ENCODE peak calls at places on chromosomes 11 and 22, in four cellular contexts. R, Y, T and J are unnamed samples. For H3K9me2, the result is how much of the 10 kb centered on the place peaks cover.

GRCh38 chr11:118621071-118621815 is 13.8 kb downstream of the PHLDB1 start:
- DNase-seq in T (peak), R (peak), Y (peak), J (no peak)

GRCh38 chr11:57203359-57203758 is 21.6 kb downstream of the LRRC55 start:
- DNase-seq in R (no peak), T (no peak), Y (peak), J (no peak)

GRCh38 chr22:48902001-48902869 is 925.4 kb downstream of the BRD1 start:
- DNase-seq in Y (no peak), R (no peak), T (no peak), J (no peak)

GRCh38 chr22:46587067-46587471 is 33.1 kb upstream of the GRAMD4 start:
- DNase-seq in T (no peak), Y (no peak), R (no peak), J (peak)

GRCh38 chr11:34330653-34331052 is 27.2 kb downstream of the ABTB2 start:
- DNase-seq in T (no peak), R (no peak), Y (no peak), J (no peak)

GRCh38 chr11:61488651-61489291 is 19.8 kb upstream of the LRRC10B start:
- DNase-seq in T (peak), Y (peak), R (peak), J (no peak)

GRCh38 chr11:2453436-2453835 is 8.6 kb downstream of the KCNQ1 start:
- DNase-seq in R (no peak), T (no peak), Y (no peak), J (no peak)

GRCh38 chr11:117492578-117493251 is 165.1 kb downstream of the CEP164 start:
- DNase-seq in R (no peak), Y (peak), T (no peak), J (no peak)

GRCh38 chr22:45867118-45867905 is 109.7 kb downstream of the WNT7B start:
- DNase-seq in R (peak), Y (peak), T (no peak), J (no peak)

GRCh38 chr22:21624120-21624879 is 5.5 kb downstream of the YDJC start:
- DNase-seq in Y (peak), T (no peak), R (peak), J (peak)

GRCh38 chr11:33387586-33387985 is 130.4 kb downstream of the HIPK3 start:
- DNase-seq in T (no peak), Y (no peak), R (no peak), J (no peak)

GRCh38 chr11:10327254-10327653 is 22.4 kb downstream of the ADM start:
- DNase-seq in R (no peak), Y (no peak), T (no peak), J (no peak)

GRCh38 chr22:44773082-44773481 is 20.7 kb downstream of the ARHGAP8 start:
- DNase-seq in T (no peak), R (no peak), Y (no peak), J (no peak)

GRCh38 chr11:14904745-14905103 is 12.7 kb upstream of the CYP2R1 start:
- DNase-seq in Y (peak), R (peak), T (peak), J (peak)

GRCh38 chr11:100769165-100769564 is 82.1 kb downstream of the ARHGAP42 start:
- DNase-seq in R (no peak), Y (peak), T (no peak), J (no peak)

GRCh38 chr11:134572741-134573675 is 161.0 kb upstream of the B3GAT1 start:
- DNase-seq in Y (no peak), T (no peak), R (no peak), J (no peak)

GRCh38 chr11:17933710-17934109 is 79.1 kb downstream of the SERGEF start:
- DNase-seq in R (no peak), T (no peak), Y (peak), J (no peak)

GRCh38 chr11:65133724-65134123 is 595 bp downstream of the SYVN1 start:
- DNase-seq in Y (no peak), T (no peak), R (no peak), J (peak)
- H3K9me2 ChIP-seq in Y (under half), T (under half), R (under half), J (under half)

DNA sequence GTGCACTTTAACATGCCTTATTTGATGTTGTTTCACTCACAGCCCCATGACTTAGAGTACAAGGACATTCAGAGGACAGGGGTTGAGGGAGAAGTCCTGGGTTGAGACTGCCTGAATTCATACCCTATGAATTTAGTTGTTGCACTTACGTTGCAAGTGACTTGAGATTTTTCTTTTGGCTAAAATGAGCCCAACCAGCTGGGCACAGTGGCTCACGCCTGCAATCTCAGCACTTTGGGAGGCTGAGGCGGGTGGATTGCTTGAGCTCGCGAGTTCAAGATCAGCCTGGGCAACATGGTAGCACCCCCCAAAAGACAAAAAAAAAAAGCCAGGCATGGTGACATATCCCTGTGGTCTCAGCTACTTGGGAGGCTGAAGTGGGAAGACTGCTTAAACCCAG is 7.3 kb upstream of the GRK3 start:
- DNase-seq in T (no peak), Y (no peak), R (no peak), J (no peak)
- H3K4me2 ChIP-seq in T (no peak), Y (no peak), R (no peak), J (no peak)

DNA sequence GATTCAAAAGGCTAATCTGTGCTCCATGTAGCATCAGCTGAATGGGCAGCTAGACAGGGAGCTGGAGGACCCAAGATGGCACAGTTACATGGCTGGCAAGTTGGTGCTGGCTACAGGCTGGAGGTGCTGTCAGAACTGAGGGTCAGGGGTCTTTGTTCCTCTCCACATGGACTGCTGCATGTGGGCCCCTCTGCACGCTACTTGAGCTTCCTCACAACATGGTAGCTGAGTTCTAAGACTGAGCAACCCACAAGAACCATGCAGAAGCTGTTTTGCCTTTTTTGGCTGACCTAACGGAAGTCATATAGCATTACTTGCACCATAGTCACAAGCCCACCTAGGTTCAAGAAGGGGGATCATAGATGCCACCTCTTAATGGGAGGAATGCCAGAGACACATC is 196.1 kb downstream of the GRIK4 start:
- DNase-seq in Y (no peak), T (no peak), R (no peak), J (no peak)
- H3K9me2 ChIP-seq in Y (under half), T (under half), R (under half), J (under half)

DNA sequence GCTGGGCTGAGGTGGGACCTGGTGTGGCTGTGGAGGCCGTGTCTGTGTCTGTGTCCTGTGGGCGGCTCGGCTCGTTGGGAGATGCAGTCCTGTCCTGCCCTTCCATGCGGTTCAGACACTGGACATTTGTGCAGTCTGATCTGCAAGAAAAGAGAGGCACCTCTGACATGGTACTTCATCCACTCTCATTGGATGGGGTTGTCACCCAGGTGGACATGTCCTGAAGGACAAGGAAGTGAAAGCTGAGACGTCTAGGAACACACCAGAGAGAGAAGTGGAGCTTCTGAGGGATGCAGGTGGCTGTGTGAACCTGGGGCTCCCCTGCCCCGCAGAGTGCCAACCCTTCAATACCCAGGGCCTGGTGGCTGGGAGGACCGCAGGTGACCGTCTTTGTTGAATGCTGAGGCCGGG is 18.4 kb downstream of the TBX1 start:
- DNase-seq in R (no peak), T (no peak), Y (no peak), J (peak)
- H3K4me2 ChIP-seq in R (no peak), T (no peak), Y (no peak), J (peak)